ENCODE peak calls at places on chromosomes 3 and 15, in ten cellular contexts. One of them, this sample, is unnamed.

GRCh38 chr15:39025331-39025730 is 460.7 kb upstream of the RASGRP1 start:
- DNase-seq in AG04450: no peak
- DNase-seq in activated T-cell treated with anti-CD3 and anti-CD28 coated beads for 1 hour: no peak
- DNase-seq in GOT3: no peak
- DNase-seq in activated naive CD4-positive, alpha-beta T cell treated with anti-CD3 and anti-CD28 coated beads, Interleukin-2, amount 10 ng/mL, durations not matched to agents 7 days and 5 days: no peak
- DNase-seq in H7: no peak
- DNase-seq in mesenteric fat pad: no peak
- DNase-seq in T-helper 1 cell: no peak
- DNase-seq in activated CD8-positive, alpha-beta memory T cell treated with anti-CD3 and anti-CD28 coated beads for 48 hours: no peak
- DNase-seq in tibial nerve: no peak
- DNase-seq in this sample: peak

GRCh38 chr15:52733696-52734255 is 54.6 kb upstream of the ATOSA start:
- DNase-seq in mesenteric fat pad: no peak
- DNase-seq in AG04450: no peak
- DNase-seq in activated CD8-positive, alpha-beta memory T cell treated with anti-CD3 and anti-CD28 coated beads for 48 hours: no peak
- DNase-seq in activated naive CD4-positive, alpha-beta T cell treated with anti-CD3 and anti-CD28 coated beads, Interleukin-2, amount 10 ng/mL, durations not matched to agents 7 days and 5 days: no peak
- DNase-seq in T-helper 1 cell: no peak
- DNase-seq in activated T-cell treated with anti-CD3 and anti-CD28 coated beads for 1 hour: no peak
- DNase-seq in tibial nerve: no peak
- DNase-seq in GOT3: no peak
- DNase-seq in H7: no peak
- DNase-seq in this sample: no peak

GRCh38 chr3:10004506-10004905 is 17.9 kb upstream of the EMC3 start:
- DNase-seq in H7: no peak
- DNase-seq in activated CD8-positive, alpha-beta memory T cell treated with anti-CD3 and anti-CD28 coated beads for 48 hours: no peak
- DNase-seq in activated T-cell treated with anti-CD3 and anti-CD28 coated beads for 1 hour: no peak
- DNase-seq in AG04450: no peak
- DNase-seq in GOT3: no peak
- DNase-seq in mesenteric fat pad: peak
- DNase-seq in tibial nerve: no peak
- DNase-seq in activated naive CD4-positive, alpha-beta T cell treated with anti-CD3 and anti-CD28 coated beads, Interleukin-2, amount 10 ng/mL, durations not matched to agents 7 days and 5 days: no peak
- DNase-seq in T-helper 1 cell: no peak
- DNase-seq in this sample: no peak

GRCh38 chr3:138203938-138204337 is 16.8 kb downstream of the ARMC8 start:
- DNase-seq in GOT3: no peak
- DNase-seq in tibial nerve: no peak
- DNase-seq in H7: no peak
- DNase-seq in mesenteric fat pad: no peak
- DNase-seq in AG04450: no peak
- DNase-seq in activated CD8-positive, alpha-beta memory T cell treated with anti-CD3 and anti-CD28 coated beads for 48 hours: no peak
- DNase-seq in T-helper 1 cell: no peak
- DNase-seq in activated naive CD4-positive, alpha-beta T cell treated with anti-CD3 and anti-CD28 coated beads, Interleukin-2, amount 10 ng/mL, durations not matched to agents 7 days and 5 days: no peak
- DNase-seq in activated T-cell treated with anti-CD3 and anti-CD28 coated beads for 1 hour: no peak
- DNase-seq in this sample: no peak

GRCh38 chr15:44015555-44015954 is 179.5 kb downstream of the FRMD5 start:
- DNase-seq in AG04450: no peak
- DNase-seq in activated T-cell treated with anti-CD3 and anti-CD28 coated beads for 1 hour: no peak
- DNase-seq in T-helper 1 cell: no peak
- DNase-seq in activated naive CD4-positive, alpha-beta T cell treated with anti-CD3 and anti-CD28 coated beads, Interleukin-2, amount 10 ng/mL, durations not matched to agents 7 days and 5 days: no peak
- DNase-seq in GOT3: no peak
- DNase-seq in H7: no peak
- DNase-seq in activated CD8-positive, alpha-beta memory T cell treated with anti-CD3 and anti-CD28 coated beads for 48 hours: no peak
- DNase-seq in mesenteric fat pad: no peak
- DNase-seq in tibial nerve: no peak
- DNase-seq in this sample: peak

GRCh38 chr3:141707741-141708203 is 30.3 kb upstream of the RNF7 start:
- DNase-seq in T-helper 1 cell: no peak
- DNase-seq in mesenteric fat pad: no peak
- DNase-seq in activated naive CD4-positive, alpha-beta T cell treated with anti-CD3 and anti-CD28 coated beads, Interleukin-2, amount 10 ng/mL, durations not matched to agents 7 days and 5 days: no peak
- DNase-seq in AG04450: no peak
- DNase-seq in tibial nerve: no peak
- DNase-seq in activated CD8-positive, alpha-beta memory T cell treated with anti-CD3 and anti-CD28 coated beads for 48 hours: no peak
- DNase-seq in activated T-cell treated with anti-CD3 and anti-CD28 coated beads for 1 hour: no peak
- DNase-seq in GOT3: no peak
- DNase-seq in H7: no peak
- DNase-seq in this sample: peak

GRCh38 chr3:45402138-45402537 is 13.8 kb downstream of the LARS2 start:
- DNase-seq in tibial nerve: no peak
- DNase-seq in activated CD8-positive, alpha-beta memory T cell treated with anti-CD3 and anti-CD28 coated beads for 48 hours: no peak
- DNase-seq in AG04450: no peak
- DNase-seq in activated T-cell treated with anti-CD3 and anti-CD28 coated beads for 1 hour: no peak
- DNase-seq in GOT3: no peak
- DNase-seq in H7: no peak
- DNase-seq in activated naive CD4-positive, alpha-beta T cell treated with anti-CD3 and anti-CD28 coated beads, Interleukin-2, amount 10 ng/mL, durations not matched to agents 7 days and 5 days: no peak
- DNase-seq in T-helper 1 cell: no peak
- DNase-seq in mesenteric fat pad: no peak
- DNase-seq in this sample: no peak

GRCh38 chr3:15345608-15346137 is 13.3 kb upstream of the SH3BP5 start:
- DNase-seq in activated naive CD4-positive, alpha-beta T cell treated with anti-CD3 and anti-CD28 coated beads, Interleukin-2, amount 10 ng/mL, durations not matched to agents 7 days and 5 days: peak
- DNase-seq in GOT3: no peak
- DNase-seq in mesenteric fat pad: no peak
- DNase-seq in activated CD8-positive, alpha-beta memory T cell treated with anti-CD3 and anti-CD28 coated beads for 48 hours: no peak
- DNase-seq in H7: no peak
- DNase-seq in T-helper 1 cell: no peak
- DNase-seq in tibial nerve: no peak
- DNase-seq in AG04450: no peak
- DNase-seq in activated T-cell treated with anti-CD3 and anti-CD28 coated beads for 1 hour: no peak
- DNase-seq in this sample: no peak

This sample was measured in fibroblast of pulmonary artery.